ENCODE peak calls at places on chromosomes 4 and X, in ten cellular contexts. P, X, U, F, L, R, M, N, Y and E are unnamed samples.

GRCh38 chr4:53591372-53591892 is at the start of gene LNX1:
- DNase-seq in P (no peak), X (peak), U (no peak), F (no peak), L (peak), R (no peak), M (no peak), N (no peak), Y (no peak), E (peak)

GRCh38 chr4:6134612-6135220 is 65.6 kb downstream of the JAKMIP1 start:
- DNase-seq in P (peak), X (no peak), U (no peak), F (peak), L (no peak), R (peak), M (no peak), N (no peak), Y (peak), E (no peak)

GRCh38 chrX:46929439-46930018 is 17.3 kb downstream of the JADE3 start:
- DNase-seq in P (no peak), X (no peak), U (peak), F (no peak), L (no peak), R (no peak), M (no peak), N (no peak), Y (no peak), E (no peak)

GRCh38 chr4:88158360-88159136 is at the start of gene ABCG2:
- DNase-seq in P (peak), X (peak), U (peak), F (no peak), L (peak), R (peak), M (no peak), N (peak), Y (peak), E (peak)

GRCh38 chr4:186900980-186901379 is 177.3 kb upstream of the FAT1 start:
- DNase-seq in P (no peak), X (no peak), U (no peak), F (no peak), L (no peak), R (no peak), M (no peak), N (no peak), Y (no peak), E (no peak)

GRCh38 chrX:38375888-38376287 is 23.5 kb downstream of the OTC start:
- DNase-seq in P (no peak), X (peak), U (peak), F (peak), L (no peak), R (no peak), M (no peak), N (no peak), Y (no peak), E (no peak)

GRCh38 chr4:169179609-169180526 is 90.9 kb downstream of the SH3RF1 start:
- DNase-seq in P (no peak), X (no peak), U (peak), F (no peak), L (no peak), R (no peak), M (no peak), N (no peak), Y (no peak), E (no peak)

GRCh38 chrX:138020941-138021340 is 455.0 kb downstream of the ZIC3 start:
- DNase-seq in P (no peak), X (no peak), U (no peak), F (no peak), L (no peak), R (no peak), M (no peak), N (no peak), Y (no peak), E (no peak)

GRCh38 chrX:71671043-71671829 is 3.9 kb downstream of the LOC101059915 start:
- DNase-seq in P (no peak), X (no peak), U (no peak), F (no peak), L (no peak), R (no peak), M (no peak), N (no peak), Y (no peak), E (peak)

GRCh38 chrX:108001218-108001814 is 19.1 kb upstream of the TEX13B start:
- DNase-seq in P (no peak), X (peak), U (peak), F (peak), L (no peak), R (peak), M (no peak), N (no peak), Y (no peak), E (no peak)

GRCh38 chr4:57249083-57249482 is 138.9 kb upstream of the IGFBP7 start:
- DNase-seq in P (no peak), X (no peak), U (no peak), F (no peak), L (no peak), R (no peak), M (no peak), N (no peak), Y (no peak), E (no peak)

GRCh38 chrX:46758163-46758955 is 559 bp downstream of the SLC9A7 start:
- DNase-seq in P (peak), X (peak), U (peak), F (no peak), L (no peak), R (no peak), M (no peak), N (peak), Y (no peak), E (peak)

GRCh38 chrX:18639280-18639679 is 32.6 kb downstream of the RS1 start:
- DNase-seq in P (no peak), X (no peak), U (no peak), F (no peak), L (no peak), R (no peak), M (no peak), N (no peak), Y (no peak), E (no peak)

GRCh38 chrX:109294097-109294815 is 187.6 kb downstream of the GUCY2F start:
- DNase-seq in P (no peak), X (no peak), U (no peak), F (no peak), L (no peak), R (no peak), M (no peak), N (no peak), Y (no peak), E (no peak)

GRCh38 chr4:7864685-7865084 is 75.0 kb downstream of the AFAP1 start:
- DNase-seq in P (no peak), X (no peak), U (no peak), F (no peak), L (no peak), R (no peak), M (no peak), N (no peak), Y (no peak), E (no peak)

GRCh38 chrX:74195605-74196004 is 108.4 kb upstream of the ZCCHC13 start:
- DNase-seq in P (no peak), X (no peak), U (no peak), F (no peak), L (no peak), R (no peak), M (no peak), N (no peak), Y (no peak), E (no peak)

GRCh38 chrX:129876734-129877395 is 29.1 kb upstream of the UTP14A start:
- DNase-seq in P (no peak), X (no peak), U (peak), F (no peak), L (no peak), R (no peak), M (no peak), N (no peak), Y (no peak), E (no peak)

GRCh38 chr4:54139332-54139731 is 39.4 kb downstream of the GSX2 start:
- DNase-seq in P (no peak), X (no peak), U (no peak), F (no peak), L (no peak), R (no peak), M (no peak), N (no peak), Y (no peak), E (no peak)

GRCh38 chrX:134642394-134642793 is 15.9 kb downstream of the PLAC1 start:
- DNase-seq in P (no peak), X (no peak), U (no peak), F (no peak), L (no peak), R (no peak), M (no peak), N (no peak), Y (no peak), E (no peak)

GRCh38 chr4:16516796-16517413 is 290.6 kb upstream of the TAPT1 start:
- DNase-seq in P (peak), X (peak), U (peak), F (peak), L (peak), R (no peak), M (peak), N (no peak), Y (no peak), E (no peak)

GRCh38 chr4:140213116-140213515 is 59.1 kb upstream of the MAML3 start:
- DNase-seq in P (no peak), X (no peak), U (no peak), F (no peak), L (peak), R (no peak), M (no peak), N (no peak), Y (no peak), E (no peak)
- H3K27ac ChIP-seq in P (no peak), X (no peak), U (no peak), F (no peak), L (peak), R (no peak), M (no peak), N (no peak), Y (no peak), E (no peak)

DNA sequence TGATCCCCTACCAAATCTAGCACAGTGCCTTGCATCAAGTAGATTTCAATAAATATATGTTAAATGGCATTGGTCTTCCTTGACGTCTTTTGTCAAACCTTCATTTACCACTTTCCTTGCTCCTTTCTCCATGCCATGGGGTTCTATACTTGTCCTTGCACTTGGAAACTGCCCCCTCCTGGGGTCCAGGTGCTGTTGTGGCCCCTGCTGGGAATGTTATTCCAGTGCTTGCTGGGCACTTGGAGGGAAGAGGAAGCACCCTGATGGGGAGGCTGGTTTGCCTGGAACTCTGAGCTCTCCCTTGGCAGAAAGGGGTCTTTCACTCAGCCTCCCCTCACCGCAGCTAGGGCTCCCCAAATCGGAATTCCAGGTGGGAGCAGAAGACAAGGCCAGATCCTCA is 18.9 kb downstream of the ZNF275 start:
- DNase-seq in P (no peak), X (no peak), U (no peak), F (no peak), L (no peak), R (no peak), M (no peak), N (no peak), Y (no peak), E (no peak)
- H3K27ac ChIP-seq in P (no peak), X (no peak), U (no peak), F (no peak), L (no peak), R (no peak), M (no peak), N (no peak), Y (no peak), E (no peak)

GRCh38 chr4:110088670-110089069 is 109.7 kb downstream of the ELOVL6 start:
- DNase-seq in P (no peak), X (no peak), U (no peak), F (no peak), L (no peak), R (no peak), M (no peak), N (no peak), Y (no peak), E (no peak)
- H3K27ac ChIP-seq in P (no peak), X (no peak), U (no peak), F (peak), L (no peak), R (no peak), M (no peak), N (no peak), Y (no peak), E (no peak)

GRCh38 chr4:23932186-23932585 is 42.3 kb upstream of the PPARGC1A start:
- DNase-seq in P (no peak), X (no peak), U (no peak), F (no peak), L (no peak), R (no peak), M (no peak), N (no peak), Y (no peak), E (no peak)
- H3K27ac ChIP-seq in P (no peak), X (no peak), U (no peak), F (no peak), L (no peak), R (no peak), M (no peak), N (no peak), Y (no peak), E (no peak)

GRCh38 chr4:179398414-179398813 is 1956.2 kb upstream of the AGA start:
- DNase-seq in P (no peak), X (no peak), U (no peak), F (no peak), L (no peak), R (no peak), M (no peak), N (no peak), Y (no peak), E (no peak)
- H3K27ac ChIP-seq in P (no peak), X (no peak), U (no peak), F (no peak), L (no peak), R (no peak), M (no peak), N (no peak), Y (no peak), E (no peak)

GRCh38 chrX:66015906-66016689 is 23.8 kb downstream of the VSIG4 start:
- DNase-seq in P (no peak), X (no peak), U (no peak), F (no peak), L (no peak), R (no peak), M (no peak), N (no peak), Y (no peak), E (no peak)
- H3K27ac ChIP-seq in P (no peak), X (no peak), U (no peak), F (no peak), L (no peak), R (no peak), M (no peak), N (no peak), Y (no peak), E (peak)

DNA sequence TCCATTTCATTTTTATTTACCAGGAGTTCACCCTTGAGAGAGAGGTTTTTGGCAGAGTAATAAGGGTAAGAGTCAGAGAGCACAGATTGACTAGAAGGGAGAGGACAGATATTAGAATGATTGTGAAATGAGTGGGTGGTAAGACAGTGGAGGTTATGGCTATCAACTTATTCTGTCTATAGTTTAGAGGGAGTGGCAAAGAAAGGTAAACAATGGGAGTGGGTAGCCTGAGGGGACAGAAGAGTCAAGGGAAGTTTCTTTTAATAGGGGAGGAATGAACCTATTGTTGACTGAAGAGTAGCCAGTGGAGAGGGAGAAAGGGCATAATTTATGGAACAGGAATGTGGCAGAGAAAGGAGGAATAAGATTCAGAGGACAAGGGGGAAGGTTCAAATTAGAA is 186.5 kb upstream of the NRK start:
- DNase-seq in P (no peak), X (no peak), U (no peak), F (no peak), L (no peak), R (no peak), M (no peak), N (no peak), Y (no peak), E (no peak)
- H3K27ac ChIP-seq in P (no peak), X (no peak), U (no peak), F (no peak), L (no peak), R (no peak), M (no peak), N (no peak), Y (no peak), E (no peak)

GRCh38 chr4:138259801-138260200 is 17.7 kb upstream of the SLC7A11 start:
- DNase-seq in P (no peak), X (no peak), U (peak), F (no peak), L (no peak), R (no peak), M (no peak), N (no peak), Y (no peak), E (no peak)
- H3K27ac ChIP-seq in P (no peak), X (no peak), U (no peak), F (no peak), L (no peak), R (no peak), M (no peak), N (no peak), Y (no peak), E (no peak)

DNA sequence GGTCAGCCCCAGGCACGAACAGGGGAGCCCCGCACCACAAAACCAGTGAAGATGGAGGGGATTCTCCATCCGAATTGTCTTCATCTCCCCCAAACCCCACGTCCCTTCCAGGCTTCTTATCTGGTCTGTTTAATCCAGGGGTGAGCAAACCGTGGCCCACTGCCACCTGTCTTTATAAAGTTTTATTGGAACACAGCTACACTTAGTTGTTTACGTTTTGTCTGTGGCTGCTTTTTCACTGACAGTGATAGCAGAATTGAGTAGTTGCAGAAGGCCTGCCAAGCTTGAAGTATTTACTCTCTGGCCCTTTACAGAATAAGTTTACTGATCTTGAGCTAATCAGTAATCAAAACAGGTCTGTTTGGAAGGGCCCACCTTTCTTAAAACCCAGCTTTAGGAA is 324.0 kb downstream of the ARHGAP10 start:
- DNase-seq in P (no peak), X (no peak), U (no peak), F (no peak), L (no peak), R (no peak), M (no peak), N (no peak), Y (no peak), E (no peak)
- H3K27ac ChIP-seq in P (no peak), X (no peak), U (no peak), F (no peak), L (no peak), R (no peak), M (no peak), N (no peak), Y (no peak), E (no peak)